ENCODE peak calls at places on chromosomes 12 and 14, in seven cellular contexts. One of them, this sample, is unnamed.

GRCh38 chr12:53051058-53051880 is 1.4 kb downstream of the TNS2 start:
- DNase-seq in stimulated activated CD4-positive, alpha-beta T cell treated with anti-CD3 and anti-CD28 coated beads, Interleukin-12 subunit alpha, Interleukin-12 subunit beta, amount 100 ng/mL, for 24 hours: no peak
- DNase-seq in SK-N-MC: no peak
- DNase-seq in KBM-7: peak
- DNase-seq in activated CD8-positive, alpha-beta memory T cell treated with anti-CD3 and anti-CD28 coated beads for 48 hours: no peak
- DNase-seq in CD8-positive, alpha-beta memory T cell: no peak
- DNase-seq in NCI-H1092: no peak
- DNase-seq in this sample: peak

GRCh38 chr12:49649445-49649844 is 26.1 kb downstream of the PRPF40B start:
- DNase-seq in stimulated activated CD4-positive, alpha-beta T cell treated with anti-CD3 and anti-CD28 coated beads, Interleukin-12 subunit alpha, Interleukin-12 subunit beta, amount 100 ng/mL, for 24 hours: no peak
- DNase-seq in SK-N-MC: no peak
- DNase-seq in KBM-7: no peak
- DNase-seq in activated CD8-positive, alpha-beta memory T cell treated with anti-CD3 and anti-CD28 coated beads for 48 hours: no peak
- DNase-seq in CD8-positive, alpha-beta memory T cell: no peak
- DNase-seq in NCI-H1092: no peak
- DNase-seq in this sample: no peak

GRCh38 chr12:78035913-78036658 is 205.4 kb downstream of the NAV3 start:
- DNase-seq in stimulated activated CD4-positive, alpha-beta T cell treated with anti-CD3 and anti-CD28 coated beads, Interleukin-12 subunit alpha, Interleukin-12 subunit beta, amount 100 ng/mL, for 24 hours: no peak
- DNase-seq in SK-N-MC: no peak
- DNase-seq in KBM-7: no peak
- DNase-seq in activated CD8-positive, alpha-beta memory T cell treated with anti-CD3 and anti-CD28 coated beads for 48 hours: no peak
- DNase-seq in CD8-positive, alpha-beta memory T cell: no peak
- DNase-seq in NCI-H1092: no peak
- DNase-seq in this sample: no peak

GRCh38 chr14:20412422-20412821 is 879 bp downstream of the TEP1 start:
- DNase-seq in stimulated activated CD4-positive, alpha-beta T cell treated with anti-CD3 and anti-CD28 coated beads, Interleukin-12 subunit alpha, Interleukin-12 subunit beta, amount 100 ng/mL, for 24 hours: no peak
- DNase-seq in SK-N-MC: no peak
- DNase-seq in KBM-7: peak
- DNase-seq in activated CD8-positive, alpha-beta memory T cell treated with anti-CD3 and anti-CD28 coated beads for 48 hours: no peak
- DNase-seq in CD8-positive, alpha-beta memory T cell: peak
- DNase-seq in NCI-H1092: no peak
- DNase-seq in this sample: no peak

GRCh38 chr12:57853864-57854556 is 7.5 kb upstream of the CTDSP2 start:
- DNase-seq in stimulated activated CD4-positive, alpha-beta T cell treated with anti-CD3 and anti-CD28 coated beads, Interleukin-12 subunit alpha, Interleukin-12 subunit beta, amount 100 ng/mL, for 24 hours: no peak
- DNase-seq in SK-N-MC: no peak
- DNase-seq in KBM-7: no peak
- DNase-seq in activated CD8-positive, alpha-beta memory T cell treated with anti-CD3 and anti-CD28 coated beads for 48 hours: no peak
- DNase-seq in CD8-positive, alpha-beta memory T cell: no peak
- DNase-seq in NCI-H1092: no peak
- DNase-seq in this sample: peak

GRCh38 chr12:49874142-49874897 is 29.4 kb downstream of the FAIM2 start:
- DNase-seq in stimulated activated CD4-positive, alpha-beta T cell treated with anti-CD3 and anti-CD28 coated beads, Interleukin-12 subunit alpha, Interleukin-12 subunit beta, amount 100 ng/mL, for 24 hours: no peak
- DNase-seq in SK-N-MC: no peak
- DNase-seq in KBM-7: no peak
- DNase-seq in activated CD8-positive, alpha-beta memory T cell treated with anti-CD3 and anti-CD28 coated beads for 48 hours: no peak
- DNase-seq in CD8-positive, alpha-beta memory T cell: no peak
- DNase-seq in NCI-H1092: no peak
- DNase-seq in this sample: no peak

GRCh38 chr14:37051680-37052079 is 120.7 kb downstream of the SLC25A21 start:
- DNase-seq in stimulated activated CD4-positive, alpha-beta T cell treated with anti-CD3 and anti-CD28 coated beads, Interleukin-12 subunit alpha, Interleukin-12 subunit beta, amount 100 ng/mL, for 24 hours: no peak
- DNase-seq in SK-N-MC: no peak
- DNase-seq in KBM-7: no peak
- DNase-seq in activated CD8-positive, alpha-beta memory T cell treated with anti-CD3 and anti-CD28 coated beads for 48 hours: no peak
- DNase-seq in CD8-positive, alpha-beta memory T cell: no peak
- DNase-seq in NCI-H1092: no peak
- DNase-seq in this sample: no peak

GRCh38 chr14:22536853-22537338 is 52.1 kb downstream of the DAD1 start:
- DNase-seq in stimulated activated CD4-positive, alpha-beta T cell treated with anti-CD3 and anti-CD28 coated beads, Interleukin-12 subunit alpha, Interleukin-12 subunit beta, amount 100 ng/mL, for 24 hours: peak
- DNase-seq in SK-N-MC: no peak
- DNase-seq in KBM-7: peak
- DNase-seq in activated CD8-positive, alpha-beta memory T cell treated with anti-CD3 and anti-CD28 coated beads for 48 hours: peak
- DNase-seq in CD8-positive, alpha-beta memory T cell: peak
- DNase-seq in NCI-H1092: no peak
- DNase-seq in this sample: peak

GRCh38 chr12:132329036-132329738 is at the start of gene GALNT9:
- DNase-seq in stimulated activated CD4-positive, alpha-beta T cell treated with anti-CD3 and anti-CD28 coated beads, Interleukin-12 subunit alpha, Interleukin-12 subunit beta, amount 100 ng/mL, for 24 hours: no peak
- DNase-seq in SK-N-MC: no peak
- DNase-seq in KBM-7: no peak
- DNase-seq in activated CD8-positive, alpha-beta memory T cell treated with anti-CD3 and anti-CD28 coated beads for 48 hours: no peak
- DNase-seq in CD8-positive, alpha-beta memory T cell: peak
- DNase-seq in NCI-H1092: no peak
- DNase-seq in this sample: no peak

GRCh38 chr12:29799591-29799990 is 15.8 kb upstream of the TMTC1 start:
- DNase-seq in stimulated activated CD4-positive, alpha-beta T cell treated with anti-CD3 and anti-CD28 coated beads, Interleukin-12 subunit alpha, Interleukin-12 subunit beta, amount 100 ng/mL, for 24 hours: no peak
- DNase-seq in SK-N-MC: no peak
- DNase-seq in KBM-7: no peak
- DNase-seq in activated CD8-positive, alpha-beta memory T cell treated with anti-CD3 and anti-CD28 coated beads for 48 hours: no peak
- DNase-seq in CD8-positive, alpha-beta memory T cell: no peak
- DNase-seq in NCI-H1092: no peak
- DNase-seq in this sample: no peak

GRCh38 chr12:2319747-2320146 is 267.0 kb downstream of the CACNA1C start:
- DNase-seq in stimulated activated CD4-positive, alpha-beta T cell treated with anti-CD3 and anti-CD28 coated beads, Interleukin-12 subunit alpha, Interleukin-12 subunit beta, amount 100 ng/mL, for 24 hours: no peak
- DNase-seq in SK-N-MC: no peak
- DNase-seq in KBM-7: no peak
- DNase-seq in activated CD8-positive, alpha-beta memory T cell treated with anti-CD3 and anti-CD28 coated beads for 48 hours: no peak
- DNase-seq in CD8-positive, alpha-beta memory T cell: no peak
- DNase-seq in NCI-H1092: no peak
- DNase-seq in this sample: peak

GRCh38 chr14:31855262-31855661 is 221.8 kb upstream of the ARHGAP5 start:
- DNase-seq in stimulated activated CD4-positive, alpha-beta T cell treated with anti-CD3 and anti-CD28 coated beads, Interleukin-12 subunit alpha, Interleukin-12 subunit beta, amount 100 ng/mL, for 24 hours: no peak
- DNase-seq in SK-N-MC: no peak
- DNase-seq in KBM-7: no peak
- DNase-seq in activated CD8-positive, alpha-beta memory T cell treated with anti-CD3 and anti-CD28 coated beads for 48 hours: no peak
- DNase-seq in CD8-positive, alpha-beta memory T cell: no peak
- DNase-seq in NCI-H1092: no peak
- DNase-seq in this sample: no peak

This sample was measured in HFFc6.